ENCODE peak calls at places on chromosomes 13 and 19, in four cellular contexts. D is brain microvascular endothelial cell, K is astrocyte, I is osteoblast. O is an unnamed sample.
A peak's percentile ranks its signal among the peaks of the same experiment; 100 is the strongest.

GRCh38 chr19:11100064-11100463 is 10.8 kb downstream of the LDLR start:
- DNase-seq in D (no peak), K (no peak), I (no peak), O (no peak)

GRCh38 chr19:898663-899062 is 5.4 kb downstream of the RNU6-9 start:
- DNase-seq in D (no peak), K (no peak), I (no peak), O (peak; percentile 93)

GRCh38 chr19:3096902-3097326 is 2.8 kb downstream of the GNA11 start:
- DNase-seq in D (no peak), K (no peak), I (peak; percentile 80), O (no peak)

GRCh38 chr19:30857966-30858490 is 485.8 kb downstream of the ZNF536 start:
- DNase-seq in D (no peak), K (no peak), I (no peak), O (no peak)

GRCh38 chr19:37809366-37809765 is 30.0 kb upstream of the ZNF573 start:
- DNase-seq in D (no peak), K (no peak), I (no peak), O (no peak)

GRCh38 chr13:42680748-42681147 is 100.6 kb upstream of the FAM216B start:
- DNase-seq in D (no peak), K (no peak), I (no peak), O (peak; percentile 23)

GRCh38 chr19:623974-624373 is 9.4 kb downstream of the POLRMT start:
- DNase-seq in D (peak; percentile 99), K (peak; percentile 92), I (peak; percentile 99), O (no peak)

GRCh38 chr19:49264258-49264657 is 60.7 kb downstream of the SLC6A16 start:
- DNase-seq in D (no peak), K (no peak), I (no peak), O (no peak)

GRCh38 chr13:59435024-59435423 is 728.7 kb downstream of the DIAPH3 start:
- DNase-seq in D (no peak), K (no peak), I (no peak), O (no peak)

GRCh38 chr19:34574704-34575103 is 93.1 kb downstream of the WTIP start:
- DNase-seq in D (no peak), K (no peak), I (no peak), O (no peak)

GRCh38 chr19:14333101-14333871 is 48.0 kb upstream of the ADGRE5 start:
- DNase-seq in D (no peak), K (no peak), I (peak; percentile 90), O (peak; percentile 94)
- H3K4me3 ChIP-seq in D (peak overlapping the region; percentile 31), K (no peak overlapping the region), I (peak overlapping the region; percentile 57), O (peak overlapping the region; percentile 42)

GRCh38 chr13:23180711-23181110 is at the start of gene SGCG:
- DNase-seq in D (no peak), K (no peak), I (no peak), O (no peak)

GRCh38 chr13:23185542-23185941 is 4.8 kb downstream of the SGCG start:
- DNase-seq in D (no peak), K (no peak), I (no peak), O (no peak)

GRCh38 chr13:23182142-23182541 is 1.4 kb downstream of the SGCG start:
- DNase-seq in D (no peak), K (no peak), I (peak; percentile 18), O (no peak)

DNA sequence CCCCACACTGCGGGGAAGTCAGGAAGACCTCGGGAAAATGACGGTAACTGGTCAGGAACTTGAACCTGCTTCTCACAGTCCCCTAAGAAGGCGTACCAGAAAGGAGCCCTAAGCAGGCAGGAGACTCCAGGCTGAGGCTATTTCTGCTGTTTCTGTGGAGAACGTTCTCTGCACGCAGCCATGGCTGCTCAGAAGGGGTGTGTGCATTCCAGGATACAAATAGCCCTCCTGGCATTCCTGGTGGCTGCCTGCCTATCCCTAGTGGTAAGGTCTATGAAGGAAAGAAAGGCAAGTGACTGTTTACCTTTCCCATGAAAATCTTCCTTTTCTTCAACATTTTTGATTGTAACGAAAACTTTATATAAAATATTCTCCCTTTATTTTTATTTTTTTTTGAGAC is 2.5 kb downstream of the SGCG start:
- DNase-seq in D (no peak), K (no peak), I (no peak), O (no peak)
- H3K4me3 ChIP-seq in D (no peak overlapping the region), K (no peak overlapping the region), I (no peak overlapping the region), O (no peak overlapping the region)

GRCh38 chr13:78603240-78603947 is at the start of gene POU4F1:
- DNase-seq in D (no peak), K (no peak), I (peak; percentile 86), O (peak; percentile 94)

GRCh38 chr13:78600317-78600899 is 2.9 kb downstream of the POU4F1 start:
- DNase-seq in D (no peak), K (no peak), I (no peak), O (peak; percentile 46)

GRCh38 chr13:78601124-78601885 is 2.0 kb downstream of the POU4F1 start:
- DNase-seq in D (no peak), K (no peak), I (peak; percentile 88), O (peak; percentile 66)

GRCh38 chr13:78602561-78603239 is 652 bp downstream of the POU4F1 start:
- DNase-seq in D (no peak), K (no peak), I (no peak), O (peak; percentile 74)

GRCh38 chr13:78601886-78602560 is 1.3 kb downstream of the POU4F1 start:
- DNase-seq in D (no peak), K (no peak), I (peak; percentile 78), O (peak; percentile 68)
- H3K4me3 ChIP-seq in D (no peak overlapping the region), K (no peak overlapping the region), I (no peak overlapping the region), O (peak overlapping the region; percentile 23)

GRCh38 chr13:44573071-44573470 is 3.1 kb downstream of the TSC22D1 start:
- DNase-seq in D (no peak), K (no peak), I (no peak), O (peak; percentile 54)
- H3K4me3 ChIP-seq in D (peak overlapping the region; percentile 87), K (peak overlapping the region; percentile 84), I (peak overlapping the region; percentile 78), O (no peak overlapping the region)